ENCODE peak calls at places on chromosomes 7 and 10, in eight cellular contexts. One of them, this sample, is unnamed.

GRCh38 chr7:38383281-38383680 is 109.8 kb upstream of the TARP start:
- DNase-seq in AG10803: no peak
- DNase-seq in aorta: no peak
- DNase-seq in EH: no peak
- DNase-seq in foreskin fibroblast: no peak
- DNase-seq in testis: no peak
- DNase-seq in prostate gland: no peak
- DNase-seq in midbrain: no peak
- DNase-seq in this sample: no peak

GRCh38 chr10:58771850-58772249 is 259.2 kb downstream of the BICC1 start:
- DNase-seq in AG10803: peak; percentile 33
- DNase-seq in aorta: no peak
- DNase-seq in EH: no peak
- DNase-seq in foreskin fibroblast: no peak
- DNase-seq in testis: no peak
- DNase-seq in prostate gland: no peak
- DNase-seq in midbrain: no peak
- DNase-seq in this sample: no peak

GRCh38 chr7:107201795-107202450 is 33.1 kb downstream of the HBP1 start:
- DNase-seq in AG10803: no peak
- DNase-seq in aorta: no peak
- DNase-seq in EH: peak; percentile 46
- DNase-seq in foreskin fibroblast: peak; percentile 50
- DNase-seq in testis: peak; percentile 69
- DNase-seq in prostate gland: peak; percentile 37
- DNase-seq in midbrain: peak; percentile 26
- DNase-seq in this sample: peak; percentile 22

GRCh38 chr10:31745612-31746376 is 182.8 kb downstream of the ARHGAP12 start:
- DNase-seq in AG10803: peak; percentile 92
- DNase-seq in aorta: no peak
- DNase-seq in EH: peak; percentile 96
- DNase-seq in foreskin fibroblast: peak; percentile 96
- DNase-seq in testis: no peak
- DNase-seq in prostate gland: no peak
- DNase-seq in midbrain: no peak
- DNase-seq in this sample: peak; percentile 92

GRCh38 chr10:114714281-114714741 is 56.2 kb upstream of the ABLIM1 start:
- DNase-seq in AG10803: peak; percentile 68
- DNase-seq in aorta: no peak
- DNase-seq in EH: peak; percentile 95
- DNase-seq in foreskin fibroblast: peak; percentile 96
- DNase-seq in testis: no peak
- DNase-seq in prostate gland: peak; percentile 19
- DNase-seq in midbrain: peak; percentile 61
- DNase-seq in this sample: peak; percentile 89

GRCh38 chr10:119221201-119221600 is 13.8 kb downstream of the GRK5 start:
- DNase-seq in AG10803: peak; percentile 65
- DNase-seq in aorta: no peak
- DNase-seq in EH: peak; percentile 70
- DNase-seq in foreskin fibroblast: peak; percentile 40
- DNase-seq in testis: no peak
- DNase-seq in prostate gland: no peak
- DNase-seq in midbrain: no peak
- DNase-seq in this sample: no peak

GRCh38 chr7:4472739-4473138 is 209.4 kb upstream of the FOXK1 start:
- DNase-seq in AG10803: no peak
- DNase-seq in aorta: no peak
- DNase-seq in EH: no peak
- DNase-seq in foreskin fibroblast: no peak
- DNase-seq in testis: no peak
- DNase-seq in prostate gland: no peak
- DNase-seq in midbrain: no peak
- DNase-seq in this sample: no peak

GRCh38 chr10:119090026-119090808 is 9.6 kb upstream of the EIF3A start:
- DNase-seq in AG10803: no peak
- DNase-seq in aorta: no peak
- DNase-seq in EH: no peak
- DNase-seq in foreskin fibroblast: no peak
- DNase-seq in testis: no peak
- DNase-seq in prostate gland: no peak
- DNase-seq in midbrain: no peak
- DNase-seq in this sample: no peak

GRCh38 chr7:129390314-129390713 is 43.9 kb upstream of the STRIP2 start:
- DNase-seq in AG10803: no peak
- DNase-seq in aorta: no peak
- DNase-seq in EH: no peak
- DNase-seq in foreskin fibroblast: no peak
- DNase-seq in testis: no peak
- DNase-seq in prostate gland: no peak
- DNase-seq in midbrain: no peak
- DNase-seq in this sample: no peak

GRCh38 chr10:87775766-87776165 is 42.3 kb downstream of the ATAD1 start:
- DNase-seq in AG10803: peak; percentile 21
- DNase-seq in aorta: no peak
- DNase-seq in EH: peak; percentile 65
- DNase-seq in foreskin fibroblast: peak; percentile 21
- DNase-seq in testis: no peak
- DNase-seq in prostate gland: no peak
- DNase-seq in midbrain: no peak
- DNase-seq in this sample: peak; percentile 36

GRCh38 chr10:69408318-69409175 is 8.2 kb downstream of the TACR2 start:
- DNase-seq in AG10803: peak; percentile 94
- DNase-seq in aorta: peak; percentile 99
- DNase-seq in EH: peak; percentile 94
- DNase-seq in foreskin fibroblast: peak; percentile 98
- DNase-seq in testis: peak; percentile 95
- DNase-seq in prostate gland: peak; percentile 94
- DNase-seq in midbrain: peak; percentile 90
- DNase-seq in this sample: peak; percentile 87

GRCh38 chr10:7666253-7667023 is at the start of gene ITIH5:
- DNase-seq in AG10803: no peak
- DNase-seq in aorta: no peak
- DNase-seq in EH: no peak
- DNase-seq in foreskin fibroblast: peak; percentile 16
- DNase-seq in testis: no peak
- DNase-seq in prostate gland: no peak
- DNase-seq in midbrain: no peak
- DNase-seq in this sample: no peak

GRCh38 chr7:120337308-120337907 is 64.4 kb downstream of the KCND2 start:
- DNase-seq in AG10803: no peak
- DNase-seq in aorta: no peak
- DNase-seq in EH: no peak
- DNase-seq in foreskin fibroblast: no peak
- DNase-seq in testis: no peak
- DNase-seq in prostate gland: no peak
- DNase-seq in midbrain: no peak
- DNase-seq in this sample: no peak

GRCh38 chr10:91935886-91936285 is 12.3 kb downstream of the BTAF1 start:
- DNase-seq in AG10803: no peak
- DNase-seq in aorta: no peak
- DNase-seq in EH: no peak
- DNase-seq in foreskin fibroblast: no peak
- DNase-seq in testis: no peak
- DNase-seq in prostate gland: no peak
- DNase-seq in midbrain: no peak
- DNase-seq in this sample: no peak

GRCh38 chr7:55112056-55112455 is 93.2 kb downstream of the EGFR start:
- DNase-seq in AG10803: no peak
- DNase-seq in aorta: no peak
- DNase-seq in EH: no peak
- DNase-seq in foreskin fibroblast: no peak
- DNase-seq in testis: no peak
- DNase-seq in prostate gland: no peak
- DNase-seq in midbrain: no peak
- DNase-seq in this sample: no peak

GRCh38 chr7:80334908-80335307 is 177.0 kb downstream of the GNAT3 start:
- DNase-seq in AG10803: no peak
- DNase-seq in aorta: no peak
- DNase-seq in EH: no peak
- DNase-seq in foreskin fibroblast: no peak
- DNase-seq in testis: no peak
- DNase-seq in prostate gland: no peak
- DNase-seq in midbrain: peak; percentile 19
- DNase-seq in this sample: no peak

GRCh38 chr7:121271916-121272315 is 56.9 kb upstream of the WNT16 start:
- DNase-seq in AG10803: no peak
- DNase-seq in aorta: no peak
- DNase-seq in EH: no peak
- DNase-seq in foreskin fibroblast: no peak
- DNase-seq in testis: no peak
- DNase-seq in prostate gland: no peak
- DNase-seq in midbrain: no peak
- DNase-seq in this sample: no peak

GRCh38 chr10:14779053-14779649 is 4.5 kb upstream of the FAM107B start:
- DNase-seq in AG10803: peak; percentile 36
- DNase-seq in aorta: no peak
- DNase-seq in EH: peak; percentile 93
- DNase-seq in foreskin fibroblast: peak; percentile 50
- DNase-seq in testis: no peak
- DNase-seq in prostate gland: no peak
- DNase-seq in midbrain: no peak
- DNase-seq in this sample: peak; percentile 64

GRCh38 chr7:45972629-45973312 is 51.7 kb upstream of the IGFBP3 start:
- DNase-seq in AG10803: no peak
- DNase-seq in aorta: peak; percentile 70
- DNase-seq in EH: no peak
- DNase-seq in foreskin fibroblast: no peak
- DNase-seq in testis: no peak
- DNase-seq in prostate gland: no peak
- DNase-seq in midbrain: no peak
- DNase-seq in this sample: no peak

GRCh38 chr10:132616995-132617780 is 79.6 kb downstream of the INPP5A start:
- DNase-seq in AG10803: no peak
- DNase-seq in aorta: peak; percentile 73
- DNase-seq in EH: no peak
- DNase-seq in foreskin fibroblast: no peak
- DNase-seq in testis: no peak
- DNase-seq in prostate gland: no peak
- DNase-seq in midbrain: no peak
- DNase-seq in this sample: no peak

GRCh38 chr10:132833421-132834111 is 47.6 kb upstream of the NKX6-2 start:
- DNase-seq in AG10803: no peak
- DNase-seq in aorta: no peak
- DNase-seq in EH: no peak
- DNase-seq in foreskin fibroblast: no peak
- DNase-seq in testis: peak; percentile 34
- DNase-seq in prostate gland: no peak
- DNase-seq in midbrain: no peak
- DNase-seq in this sample: no peak

GRCh38 chr10:85602713-85603112 is 763.9 kb downstream of the GRID1 start:
- DNase-seq in AG10803: no peak
- DNase-seq in aorta: no peak
- DNase-seq in EH: no peak
- DNase-seq in foreskin fibroblast: no peak
- DNase-seq in testis: no peak
- DNase-seq in prostate gland: no peak
- DNase-seq in midbrain: no peak
- DNase-seq in this sample: no peak

GRCh38 chr7:149871576-149871975 is 2.2 kb upstream of the ATP6V0E2 start:
- DNase-seq in AG10803: no peak
- DNase-seq in aorta: no peak
- DNase-seq in EH: no peak
- DNase-seq in foreskin fibroblast: no peak
- DNase-seq in testis: peak; percentile 6
- DNase-seq in prostate gland: no peak
- DNase-seq in midbrain: peak; percentile 50
- DNase-seq in this sample: no peak

GRCh38 chr7:155660758-155661093 is 16.3 kb downstream of the RBM33 start:
- DNase-seq in AG10803: no peak
- DNase-seq in aorta: no peak
- DNase-seq in EH: no peak
- DNase-seq in foreskin fibroblast: no peak
- DNase-seq in testis: no peak
- DNase-seq in prostate gland: no peak
- DNase-seq in midbrain: no peak
- DNase-seq in this sample: no peak

GRCh38 chr10:116748041-116748440 is 5.7 kb upstream of the HSPA12A start:
- DNase-seq in AG10803: peak; percentile 63
- DNase-seq in aorta: no peak
- DNase-seq in EH: peak; percentile 79
- DNase-seq in foreskin fibroblast: peak; percentile 63
- DNase-seq in testis: no peak
- DNase-seq in prostate gland: no peak
- DNase-seq in midbrain: no peak
- DNase-seq in this sample: peak; percentile 67

GRCh38 chr7:5284304-5285281 is 1.9 kb downstream of the SLC29A4 start:
- DNase-seq in AG10803: no peak
- DNase-seq in aorta: peak; percentile 87
- DNase-seq in EH: peak; percentile 48
- DNase-seq in foreskin fibroblast: peak; percentile 44
- DNase-seq in testis: peak; percentile 57
- DNase-seq in prostate gland: no peak
- DNase-seq in midbrain: peak; percentile 75
- DNase-seq in this sample: no peak

GRCh38 chr7:11775401-11775800 is 56.6 kb downstream of the THSD7A start:
- DNase-seq in AG10803: no peak
- DNase-seq in aorta: no peak
- DNase-seq in EH: no peak
- DNase-seq in foreskin fibroblast: no peak
- DNase-seq in testis: no peak
- DNase-seq in prostate gland: no peak
- DNase-seq in midbrain: no peak
- DNase-seq in this sample: no peak

GRCh38 chr10:86757110-86757790 is 831 bp downstream of the BMPR1A start:
- DNase-seq in AG10803: peak; percentile 59
- DNase-seq in aorta: peak; percentile 84
- DNase-seq in EH: peak; percentile 71
- DNase-seq in foreskin fibroblast: peak; percentile 70
- DNase-seq in testis: peak; percentile 66
- DNase-seq in prostate gland: peak; percentile 26
- DNase-seq in midbrain: no peak
- DNase-seq in this sample: peak; percentile 58

GRCh38 chr10:72318383-72319262 is 36.1 kb downstream of the DNAJB12 start:
- DNase-seq in AG10803: no peak
- DNase-seq in aorta: no peak
- DNase-seq in EH: no peak
- DNase-seq in foreskin fibroblast: no peak
- DNase-seq in testis: no peak
- DNase-seq in prostate gland: no peak
- DNase-seq in midbrain: no peak
- DNase-seq in this sample: no peak

GRCh38 chr10:126935263-126935946 is 30.2 kb downstream of the DOCK1 start:
- DNase-seq in AG10803: peak; percentile 19
- DNase-seq in aorta: no peak
- DNase-seq in EH: peak; percentile 40
- DNase-seq in foreskin fibroblast: peak; percentile 55
- DNase-seq in testis: no peak
- DNase-seq in prostate gland: no peak
- DNase-seq in midbrain: no peak
- DNase-seq in this sample: peak; percentile 33

GRCh38 chr7:2821161-2821841 is 22.8 kb downstream of the GNA12 start:
- DNase-seq in AG10803: peak; percentile 90
- DNase-seq in aorta: no peak
- DNase-seq in EH: peak; percentile 85
- DNase-seq in foreskin fibroblast: peak; percentile 74
- DNase-seq in testis: no peak
- DNase-seq in prostate gland: no peak
- DNase-seq in midbrain: no peak
- DNase-seq in this sample: peak; percentile 54

This sample was measured in HFFc6.